ENCODE peak calls at places on chromosomes 12 and 14, in ten cellular contexts. One of them, this sample, is unnamed.

GRCh38 chr12:103801709-103802585 is 39.1 kb downstream of the NT5DC3 start:
- DNase-seq in heart left ventricle: no peak
- DNase-seq in M059J: peak
- DNase-seq in glutamatergic neuron: no peak
- DNase-seq in NCI-H1417: no peak
- DNase-seq in foreskin fibroblast: peak
- DNase-seq in RWPE1: peak
- DNase-seq in fibroblast of lung: peak
- DNase-seq in brain microvascular endothelial cell: peak
- DNase-seq in non-pigmented ciliary epithelial cell: no peak
- DNase-seq in this sample: peak

GRCh38 chr12:50615534-50616296 is 110.9 kb downstream of the DIP2B start:
- DNase-seq in RWPE1: peak
- DNase-seq in foreskin fibroblast: no peak
- DNase-seq in M059J: peak
- DNase-seq in NCI-H1417: no peak
- DNase-seq in non-pigmented ciliary epithelial cell: no peak
- DNase-seq in heart left ventricle: no peak
- DNase-seq in brain microvascular endothelial cell: no peak
- DNase-seq in glutamatergic neuron: no peak
- DNase-seq in fibroblast of lung: no peak
- DNase-seq in this sample: no peak

GRCh38 chr12:113154351-113154973 is 4.9 kb downstream of the CFAP73 start:
- DNase-seq in M059J: no peak
- DNase-seq in fibroblast of lung: peak
- DNase-seq in brain microvascular endothelial cell: no peak
- DNase-seq in non-pigmented ciliary epithelial cell: no peak
- DNase-seq in RWPE1: no peak
- DNase-seq in NCI-H1417: no peak
- DNase-seq in heart left ventricle: no peak
- DNase-seq in glutamatergic neuron: peak
- DNase-seq in foreskin fibroblast: peak
- DNase-seq in this sample: no peak

GRCh38 chr12:16524378-16524777 is 81.6 kb downstream of the LMO3 start:
- DNase-seq in RWPE1: peak
- DNase-seq in NCI-H1417: no peak
- DNase-seq in brain microvascular endothelial cell: no peak
- DNase-seq in non-pigmented ciliary epithelial cell: no peak
- DNase-seq in heart left ventricle: no peak
- DNase-seq in foreskin fibroblast: no peak
- DNase-seq in fibroblast of lung: no peak
- DNase-seq in M059J: no peak
- DNase-seq in glutamatergic neuron: no peak
- DNase-seq in this sample: no peak

GRCh38 chr12:121711925-121712461 is 559 bp upstream of the TMEM120B start:
- DNase-seq in glutamatergic neuron: peak
- DNase-seq in non-pigmented ciliary epithelial cell: no peak
- DNase-seq in fibroblast of lung: peak
- DNase-seq in brain microvascular endothelial cell: no peak
- DNase-seq in heart left ventricle: peak
- DNase-seq in M059J: peak
- DNase-seq in foreskin fibroblast: no peak
- DNase-seq in NCI-H1417: peak
- DNase-seq in RWPE1: no peak
- DNase-seq in this sample: peak

GRCh38 chr12:105382771-105383632 is 52.5 kb downstream of the C12orf75 start:
- DNase-seq in brain microvascular endothelial cell: peak
- DNase-seq in RWPE1: peak
- DNase-seq in fibroblast of lung: peak
- DNase-seq in M059J: peak
- DNase-seq in heart left ventricle: no peak
- DNase-seq in foreskin fibroblast: peak
- DNase-seq in non-pigmented ciliary epithelial cell: peak
- DNase-seq in glutamatergic neuron: no peak
- DNase-seq in NCI-H1417: peak
- DNase-seq in this sample: no peak

GRCh38 chr12:65830305-65830704 is 6.0 kb downstream of the HMGA2 start:
- DNase-seq in foreskin fibroblast: no peak
- DNase-seq in NCI-H1417: no peak
- DNase-seq in glutamatergic neuron: no peak
- DNase-seq in fibroblast of lung: peak
- DNase-seq in brain microvascular endothelial cell: no peak
- DNase-seq in M059J: no peak
- DNase-seq in heart left ventricle: no peak
- DNase-seq in RWPE1: no peak
- DNase-seq in non-pigmented ciliary epithelial cell: no peak
- DNase-seq in this sample: no peak

GRCh38 chr12:54006700-54007220 is 2.0 kb upstream of the HOXC8 start:
- DNase-seq in M059J: no peak
- DNase-seq in heart left ventricle: no peak
- DNase-seq in brain microvascular endothelial cell: no peak
- DNase-seq in glutamatergic neuron: no peak
- DNase-seq in fibroblast of lung: no peak
- DNase-seq in RWPE1: no peak
- DNase-seq in NCI-H1417: no peak
- DNase-seq in foreskin fibroblast: no peak
- DNase-seq in non-pigmented ciliary epithelial cell: no peak
- DNase-seq in this sample: no peak

GRCh38 chr12:77591959-77592358 is 238.7 kb upstream of the NAV3 start:
- DNase-seq in RWPE1: no peak
- DNase-seq in heart left ventricle: peak
- DNase-seq in glutamatergic neuron: peak
- DNase-seq in non-pigmented ciliary epithelial cell: no peak
- DNase-seq in brain microvascular endothelial cell: no peak
- DNase-seq in foreskin fibroblast: no peak
- DNase-seq in fibroblast of lung: no peak
- DNase-seq in M059J: no peak
- DNase-seq in NCI-H1417: peak
- DNase-seq in this sample: no peak

GRCh38 chr12:28424965-28425364 is 234.7 kb downstream of the CCDC91 start:
- DNase-seq in foreskin fibroblast: no peak
- DNase-seq in brain microvascular endothelial cell: peak
- DNase-seq in non-pigmented ciliary epithelial cell: peak
- DNase-seq in NCI-H1417: no peak
- DNase-seq in fibroblast of lung: peak
- DNase-seq in heart left ventricle: peak
- DNase-seq in M059J: peak
- DNase-seq in glutamatergic neuron: no peak
- DNase-seq in RWPE1: no peak
- DNase-seq in this sample: no peak

GRCh38 chr12:71415336-71416231 is 24.0 kb upstream of the LGR5 start:
- DNase-seq in foreskin fibroblast: no peak
- DNase-seq in heart left ventricle: no peak
- DNase-seq in brain microvascular endothelial cell: peak
- DNase-seq in NCI-H1417: peak
- DNase-seq in RWPE1: peak
- DNase-seq in glutamatergic neuron: no peak
- DNase-seq in non-pigmented ciliary epithelial cell: no peak
- DNase-seq in fibroblast of lung: peak
- DNase-seq in M059J: peak
- DNase-seq in this sample: no peak

GRCh38 chr12:106098691-106099200 is 40.0 kb downstream of the NUAK1 start:
- DNase-seq in glutamatergic neuron: no peak
- DNase-seq in foreskin fibroblast: no peak
- DNase-seq in RWPE1: no peak
- DNase-seq in fibroblast of lung: no peak
- DNase-seq in brain microvascular endothelial cell: no peak
- DNase-seq in heart left ventricle: no peak
- DNase-seq in M059J: no peak
- DNase-seq in NCI-H1417: no peak
- DNase-seq in non-pigmented ciliary epithelial cell: no peak
- DNase-seq in this sample: no peak

GRCh38 chr12:121274036-121274763 is 22.3 kb downstream of the CAMKK2 start:
- DNase-seq in foreskin fibroblast: no peak
- DNase-seq in glutamatergic neuron: no peak
- DNase-seq in brain microvascular endothelial cell: no peak
- DNase-seq in fibroblast of lung: no peak
- DNase-seq in NCI-H1417: no peak
- DNase-seq in RWPE1: no peak
- DNase-seq in non-pigmented ciliary epithelial cell: no peak
- DNase-seq in heart left ventricle: no peak
- DNase-seq in M059J: no peak
- DNase-seq in this sample: no peak

GRCh38 chr12:4164591-4165558 is 108.7 kb upstream of the CCND2 start:
- DNase-seq in glutamatergic neuron: peak
- DNase-seq in M059J: peak
- DNase-seq in brain microvascular endothelial cell: peak
- DNase-seq in RWPE1: no peak
- DNase-seq in foreskin fibroblast: peak
- DNase-seq in NCI-H1417: no peak
- DNase-seq in fibroblast of lung: peak
- DNase-seq in heart left ventricle: peak
- DNase-seq in non-pigmented ciliary epithelial cell: peak
- DNase-seq in this sample: no peak

GRCh38 chr12:115791331-115791730 is 486.2 kb downstream of the MED13L start:
- DNase-seq in glutamatergic neuron: no peak
- DNase-seq in M059J: no peak
- DNase-seq in brain microvascular endothelial cell: no peak
- DNase-seq in RWPE1: no peak
- DNase-seq in NCI-H1417: no peak
- DNase-seq in heart left ventricle: peak
- DNase-seq in foreskin fibroblast: no peak
- DNase-seq in fibroblast of lung: no peak
- DNase-seq in non-pigmented ciliary epithelial cell: no peak
- DNase-seq in this sample: no peak

GRCh38 chr14:104555621-104556255 is 23.8 kb upstream of the C14orf180 start:
- DNase-seq in non-pigmented ciliary epithelial cell: no peak
- DNase-seq in foreskin fibroblast: no peak
- DNase-seq in M059J: no peak
- DNase-seq in brain microvascular endothelial cell: no peak
- DNase-seq in fibroblast of lung: no peak
- DNase-seq in glutamatergic neuron: peak
- DNase-seq in NCI-H1417: no peak
- DNase-seq in RWPE1: no peak
- DNase-seq in heart left ventricle: peak
- DNase-seq in this sample: no peak

GRCh38 chr14:67485501-67486095 is 2.9 kb downstream of the TMEM229B start:
- DNase-seq in heart left ventricle: no peak
- DNase-seq in glutamatergic neuron: no peak
- DNase-seq in foreskin fibroblast: no peak
- DNase-seq in M059J: no peak
- DNase-seq in brain microvascular endothelial cell: peak
- DNase-seq in RWPE1: no peak
- DNase-seq in NCI-H1417: no peak
- DNase-seq in fibroblast of lung: no peak
- DNase-seq in non-pigmented ciliary epithelial cell: no peak
- DNase-seq in this sample: no peak

GRCh38 chr14:56514663-56515371 is 64.8 kb upstream of the TMEM260 start:
- DNase-seq in NCI-H1417: no peak
- DNase-seq in non-pigmented ciliary epithelial cell: no peak
- DNase-seq in RWPE1: no peak
- DNase-seq in heart left ventricle: no peak
- DNase-seq in foreskin fibroblast: peak
- DNase-seq in fibroblast of lung: peak
- DNase-seq in glutamatergic neuron: no peak
- DNase-seq in M059J: peak
- DNase-seq in brain microvascular endothelial cell: peak
- DNase-seq in this sample: no peak

GRCh38 chr12:28082101-28082500 is 108.2 kb upstream of the CCDC91 start:
- DNase-seq in heart left ventricle: no peak
- DNase-seq in RWPE1: no peak
- DNase-seq in NCI-H1417: no peak
- DNase-seq in glutamatergic neuron: no peak
- DNase-seq in non-pigmented ciliary epithelial cell: no peak
- DNase-seq in brain microvascular endothelial cell: no peak
- DNase-seq in foreskin fibroblast: no peak
- DNase-seq in M059J: no peak
- DNase-seq in fibroblast of lung: no peak
- DNase-seq in this sample: no peak

GRCh38 chr14:31510222-31510621 is 22.4 kb upstream of the GPR33 start:
- DNase-seq in foreskin fibroblast: no peak
- DNase-seq in RWPE1: peak
- DNase-seq in fibroblast of lung: peak
- DNase-seq in brain microvascular endothelial cell: no peak
- DNase-seq in heart left ventricle: no peak
- DNase-seq in M059J: peak
- DNase-seq in non-pigmented ciliary epithelial cell: no peak
- DNase-seq in NCI-H1417: peak
- DNase-seq in glutamatergic neuron: no peak
- DNase-seq in this sample: no peak

GRCh38 chr12:113697646-113698504 is 226.2 kb upstream of the LHX5 start:
- DNase-seq in heart left ventricle: no peak
- DNase-seq in fibroblast of lung: no peak
- DNase-seq in brain microvascular endothelial cell: no peak
- DNase-seq in glutamatergic neuron: peak
- DNase-seq in non-pigmented ciliary epithelial cell: no peak
- DNase-seq in M059J: no peak
- DNase-seq in RWPE1: no peak
- DNase-seq in NCI-H1417: peak
- DNase-seq in foreskin fibroblast: no peak
- DNase-seq in this sample: no peak

GRCh38 chr12:54870048-54870447 is 15.7 kb downstream of the MUCL1 start:
- DNase-seq in glutamatergic neuron: no peak
- DNase-seq in heart left ventricle: no peak
- DNase-seq in M059J: no peak
- DNase-seq in foreskin fibroblast: no peak
- DNase-seq in fibroblast of lung: no peak
- DNase-seq in brain microvascular endothelial cell: no peak
- DNase-seq in NCI-H1417: no peak
- DNase-seq in non-pigmented ciliary epithelial cell: no peak
- DNase-seq in RWPE1: no peak
- DNase-seq in this sample: no peak

GRCh38 chr14:100708349-100709217 is 18.1 kb upstream of the DLK1 start:
- DNase-seq in non-pigmented ciliary epithelial cell: no peak
- DNase-seq in heart left ventricle: peak
- DNase-seq in brain microvascular endothelial cell: no peak
- DNase-seq in RWPE1: peak
- DNase-seq in fibroblast of lung: peak
- DNase-seq in NCI-H1417: peak
- DNase-seq in glutamatergic neuron: no peak
- DNase-seq in M059J: no peak
- DNase-seq in foreskin fibroblast: no peak
- DNase-seq in this sample: no peak

GRCh38 chr14:106691601-106692291 is 1165.4 kb downstream of the TMEM121 start:
- DNase-seq in glutamatergic neuron: no peak
- DNase-seq in fibroblast of lung: no peak
- DNase-seq in RWPE1: no peak
- DNase-seq in NCI-H1417: no peak
- DNase-seq in non-pigmented ciliary epithelial cell: no peak
- DNase-seq in foreskin fibroblast: no peak
- DNase-seq in brain microvascular endothelial cell: no peak
- DNase-seq in M059J: no peak
- DNase-seq in heart left ventricle: no peak
- DNase-seq in this sample: no peak

GRCh38 chr14:49940805-49941421 is 48.0 kb downstream of the ARF6 start:
- DNase-seq in glutamatergic neuron: no peak
- DNase-seq in RWPE1: no peak
- DNase-seq in non-pigmented ciliary epithelial cell: peak
- DNase-seq in M059J: no peak
- DNase-seq in heart left ventricle: no peak
- DNase-seq in foreskin fibroblast: peak
- DNase-seq in fibroblast of lung: no peak
- DNase-seq in brain microvascular endothelial cell: no peak
- DNase-seq in NCI-H1417: no peak
- DNase-seq in this sample: no peak

GRCh38 chr14:92039073-92039719 is 663 bp downstream of the TRIP11 start:
- DNase-seq in non-pigmented ciliary epithelial cell: no peak
- DNase-seq in NCI-H1417: no peak
- DNase-seq in M059J: peak
- DNase-seq in glutamatergic neuron: no peak
- DNase-seq in RWPE1: peak
- DNase-seq in brain microvascular endothelial cell: peak
- DNase-seq in heart left ventricle: peak
- DNase-seq in foreskin fibroblast: peak
- DNase-seq in fibroblast of lung: peak
- DNase-seq in this sample: no peak

GRCh38 chr12:78651755-78652154 is 212.8 kb upstream of the SYT1 start:
- DNase-seq in glutamatergic neuron: no peak
- DNase-seq in NCI-H1417: no peak
- DNase-seq in RWPE1: no peak
- DNase-seq in M059J: no peak
- DNase-seq in brain microvascular endothelial cell: no peak
- DNase-seq in heart left ventricle: no peak
- DNase-seq in foreskin fibroblast: no peak
- DNase-seq in fibroblast of lung: no peak
- DNase-seq in non-pigmented ciliary epithelial cell: no peak
- DNase-seq in this sample: no peak

GRCh38 chr12:57459750-57460400 is at the start of gene GLI1:
- DNase-seq in RWPE1: peak
- DNase-seq in NCI-H1417: no peak
- DNase-seq in fibroblast of lung: peak
- DNase-seq in brain microvascular endothelial cell: no peak
- DNase-seq in non-pigmented ciliary epithelial cell: no peak
- DNase-seq in glutamatergic neuron: no peak
- DNase-seq in heart left ventricle: no peak
- DNase-seq in M059J: no peak
- DNase-seq in foreskin fibroblast: no peak
- DNase-seq in this sample: no peak